ENCODE peak calls at places on chromosomes 2 and 18, in eight cellular contexts. One of them, this sample, is unnamed.

GRCh38 chr2:180570864-180571263 is 409.5 kb upstream of the UBE2E3 start:
- DNase-seq in IMR-90: no peak
- DNase-seq in lower lobe of right lung: no peak
- DNase-seq in SK-MEL-5: no peak
- DNase-seq in RKO: no peak
- DNase-seq in AML-193: no peak
- DNase-seq in NCI-H1092: no peak
- DNase-seq in head of caudate nucleus: no peak
- DNase-seq in this sample: no peak

GRCh38 chr2:18356676-18357075 is 203.8 kb downstream of the RDH14 start:
- DNase-seq in IMR-90: peak; percentile 72
- DNase-seq in lower lobe of right lung: no peak
- DNase-seq in SK-MEL-5: no peak
- DNase-seq in RKO: no peak
- DNase-seq in AML-193: no peak
- DNase-seq in NCI-H1092: no peak
- DNase-seq in head of caudate nucleus: no peak
- DNase-seq in this sample: peak; percentile 24

GRCh38 chr18:35247412-35248249 is 6.8 kb downstream of the ZNF397 start:
- DNase-seq in IMR-90: no peak
- DNase-seq in lower lobe of right lung: no peak
- DNase-seq in SK-MEL-5: no peak
- DNase-seq in RKO: no peak
- DNase-seq in AML-193: peak; percentile 58
- DNase-seq in NCI-H1092: no peak
- DNase-seq in head of caudate nucleus: no peak
- DNase-seq in this sample: no peak

GRCh38 chr2:153819501-153819900 is 52.2 kb upstream of the GALNT13 start:
- DNase-seq in IMR-90: no peak
- DNase-seq in lower lobe of right lung: no peak
- DNase-seq in SK-MEL-5: peak; percentile 9
- DNase-seq in RKO: peak; percentile 12
- DNase-seq in AML-193: no peak
- DNase-seq in NCI-H1092: no peak
- DNase-seq in head of caudate nucleus: no peak
- DNase-seq in this sample: no peak

GRCh38 chr18:7394041-7394440 is 163.2 kb downstream of the LRRC30 start:
- DNase-seq in IMR-90: no peak
- DNase-seq in lower lobe of right lung: no peak
- DNase-seq in SK-MEL-5: peak; percentile 49
- DNase-seq in RKO: no peak
- DNase-seq in AML-193: no peak
- DNase-seq in NCI-H1092: no peak
- DNase-seq in head of caudate nucleus: no peak
- DNase-seq in this sample: no peak

GRCh38 chr2:219041252-219041651 is at the start of gene CFAP65:
- DNase-seq in IMR-90: peak; percentile 58
- DNase-seq in lower lobe of right lung: no peak
- DNase-seq in SK-MEL-5: peak; percentile 76
- DNase-seq in RKO: no peak
- DNase-seq in AML-193: no peak
- DNase-seq in NCI-H1092: no peak
- DNase-seq in head of caudate nucleus: peak; percentile 65
- DNase-seq in this sample: peak; percentile 67

GRCh38 chr2:234447189-234447588 is 49.7 kb downstream of the ARL4C start:
- DNase-seq in IMR-90: no peak
- DNase-seq in lower lobe of right lung: no peak
- DNase-seq in SK-MEL-5: no peak
- DNase-seq in RKO: no peak
- DNase-seq in AML-193: no peak
- DNase-seq in NCI-H1092: no peak
- DNase-seq in head of caudate nucleus: no peak
- DNase-seq in this sample: no peak

GRCh38 chr2:8502316-8502715 is 179.5 kb upstream of the ID2 start:
- DNase-seq in IMR-90: no peak
- DNase-seq in lower lobe of right lung: no peak
- DNase-seq in SK-MEL-5: no peak
- DNase-seq in RKO: no peak
- DNase-seq in AML-193: no peak
- DNase-seq in NCI-H1092: no peak
- DNase-seq in head of caudate nucleus: no peak
- DNase-seq in this sample: no peak

GRCh38 chr2:204282081-204282480 is 263.2 kb upstream of the PARD3B start:
- DNase-seq in IMR-90: no peak
- DNase-seq in lower lobe of right lung: no peak
- DNase-seq in SK-MEL-5: no peak
- DNase-seq in RKO: no peak
- DNase-seq in AML-193: no peak
- DNase-seq in NCI-H1092: no peak
- DNase-seq in head of caudate nucleus: no peak
- DNase-seq in this sample: no peak

GRCh38 chr18:45413180-45413836 is 202.0 kb upstream of the SLC14A2 start:
- DNase-seq in IMR-90: no peak
- DNase-seq in lower lobe of right lung: no peak
- DNase-seq in SK-MEL-5: no peak
- DNase-seq in RKO: no peak
- DNase-seq in AML-193: no peak
- DNase-seq in NCI-H1092: no peak
- DNase-seq in head of caudate nucleus: no peak
- DNase-seq in this sample: peak; percentile 5

GRCh38 chr2:237427807-237428506 is 14.0 kb upstream of the COL6A3 start:
- DNase-seq in IMR-90: no peak
- DNase-seq in lower lobe of right lung: no peak
- DNase-seq in SK-MEL-5: no peak
- DNase-seq in RKO: no peak
- DNase-seq in AML-193: no peak
- DNase-seq in NCI-H1092: no peak
- DNase-seq in head of caudate nucleus: no peak
- DNase-seq in this sample: no peak

This sample was measured in A673.